ENCODE peak calls at places on chromosomes 6 and 20, in four cellular contexts. U is ascending aorta, A is adipocyte, C is spleen. F is an unnamed sample. For H3K36me3, the result is how much of the 10 kb centered on the place peaks cover.

GRCh38 chr6:149031545-149032317 is 284.9 kb downstream of the UST start:
- DNase-seq in C (no peak), U (peak), A (peak), F (peak)

GRCh38 chr20:45100563-45101245 is at the start of gene KCNS1:
- DNase-seq in U (no peak), A (no peak), C (no peak), F (no peak)

GRCh38 chr20:2820084-2820895 is 4.1 kb downstream of the TMEM239 start:
- DNase-seq in C (no peak), A (peak), U (peak), F (no peak)

GRCh38 chr20:35465976-35466375 is 10.6 kb downstream of the CEP250 start:
- DNase-seq in A (no peak), U (no peak), C (no peak), F (no peak)

GRCh38 chr6:28137458-28138020 is 4.1 kb upstream of the ZKSCAN8 start:
- DNase-seq in U (no peak), C (no peak), A (peak), F (peak)

GRCh38 chr6:80181352-80182081 is 75.0 kb downstream of the BCKDHB start:
- DNase-seq in C (no peak), A (no peak), U (no peak), F (peak)

GRCh38 chr6:75196051-75196743 is 9.7 kb downstream of the COL12A1 start:
- DNase-seq in C (no peak), A (no peak), U (no peak), F (peak)

GRCh38 chr6:97067045-97067444 is 142.5 kb downstream of the KLHL32 start:
- DNase-seq in C (no peak), U (no peak), A (no peak), F (no peak)

GRCh38 chr20:47843886-47844567 is 58.7 kb upstream of the SULF2 start:
- DNase-seq in C (no peak), A (no peak), U (no peak), F (peak)

GRCh38 chr6:83613378-83613777 is 95.5 kb downstream of the SNAP91 start:
- DNase-seq in U (no peak), A (no peak), C (no peak), F (no peak)

GRCh38 chr6:144585217-144585814 is 300.2 kb downstream of the UTRN start:
- DNase-seq in C (no peak), A (peak), U (no peak), F (peak)

GRCh38 chr6:43308101-43308989 is at the start of gene CRIP3:
- DNase-seq in C (peak), U (no peak), A (peak), F (peak)

GRCh38 chr6:43310137-43310536 is 1.5 kb upstream of the CRIP3 start:
- DNase-seq in C (no peak), U (no peak), A (no peak), F (no peak)

GRCh38 chr6:43308990-43309477 is 408 bp upstream of the CRIP3 start:
- DNase-seq in U (no peak), A (no peak), C (no peak), F (no peak)

GRCh38 chr6:43306086-43306485 is 2.5 kb downstream of the CRIP3 start:
- DNase-seq in C (no peak), A (no peak), U (no peak), F (no peak)

GRCh38 chr6:43307451-43308100 is 1.1 kb downstream of the CRIP3 start:
- DNase-seq in C (peak), A (no peak), U (no peak), F (no peak)
- H3K4me3 ChIP-seq in C (peak), A (no peak), U (no peak), F (no peak)

GRCh38 chr20:63714858-63715257 is 7.0 kb downstream of the ZGPAT start:
- DNase-seq in A (no peak), C (no peak), U (no peak), F (no peak)
- H3K36me3 ChIP-seq in A (half or more), C (half or more), U (half or more), F (under half)

GRCh38 chr6:81767163-81768000 is 14.9 kb upstream of the TENT5A start:
- DNase-seq in U (no peak), C (no peak), A (peak), F (no peak)
- H3K4me3 ChIP-seq in U (peak), C (no peak), A (peak), F (no peak)

DNA sequence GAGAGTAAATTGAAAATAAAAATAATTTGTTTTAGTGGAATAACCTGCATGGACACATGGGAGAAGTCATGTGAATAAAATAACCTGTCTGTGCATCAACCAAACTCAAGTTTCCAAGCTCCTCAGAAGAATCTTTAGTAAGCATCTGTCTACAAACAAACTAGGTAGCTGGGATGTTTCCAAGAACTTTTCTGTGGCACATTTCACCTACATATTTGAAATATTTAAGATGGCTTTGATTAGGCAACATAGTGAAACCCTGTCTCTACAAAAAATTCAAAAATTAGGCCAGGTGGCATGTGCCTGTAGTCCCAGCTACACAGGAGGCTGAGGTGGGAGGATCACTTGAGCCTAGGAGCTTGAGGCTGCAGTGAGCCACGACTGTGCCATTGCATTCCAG is 168.2 kb downstream of the DST start:
- DNase-seq in C (no peak), U (no peak), A (no peak), F (no peak)
- H3K36me3 ChIP-seq in C (half or more), U (half or more), A (half or more), F (under half)

DNA sequence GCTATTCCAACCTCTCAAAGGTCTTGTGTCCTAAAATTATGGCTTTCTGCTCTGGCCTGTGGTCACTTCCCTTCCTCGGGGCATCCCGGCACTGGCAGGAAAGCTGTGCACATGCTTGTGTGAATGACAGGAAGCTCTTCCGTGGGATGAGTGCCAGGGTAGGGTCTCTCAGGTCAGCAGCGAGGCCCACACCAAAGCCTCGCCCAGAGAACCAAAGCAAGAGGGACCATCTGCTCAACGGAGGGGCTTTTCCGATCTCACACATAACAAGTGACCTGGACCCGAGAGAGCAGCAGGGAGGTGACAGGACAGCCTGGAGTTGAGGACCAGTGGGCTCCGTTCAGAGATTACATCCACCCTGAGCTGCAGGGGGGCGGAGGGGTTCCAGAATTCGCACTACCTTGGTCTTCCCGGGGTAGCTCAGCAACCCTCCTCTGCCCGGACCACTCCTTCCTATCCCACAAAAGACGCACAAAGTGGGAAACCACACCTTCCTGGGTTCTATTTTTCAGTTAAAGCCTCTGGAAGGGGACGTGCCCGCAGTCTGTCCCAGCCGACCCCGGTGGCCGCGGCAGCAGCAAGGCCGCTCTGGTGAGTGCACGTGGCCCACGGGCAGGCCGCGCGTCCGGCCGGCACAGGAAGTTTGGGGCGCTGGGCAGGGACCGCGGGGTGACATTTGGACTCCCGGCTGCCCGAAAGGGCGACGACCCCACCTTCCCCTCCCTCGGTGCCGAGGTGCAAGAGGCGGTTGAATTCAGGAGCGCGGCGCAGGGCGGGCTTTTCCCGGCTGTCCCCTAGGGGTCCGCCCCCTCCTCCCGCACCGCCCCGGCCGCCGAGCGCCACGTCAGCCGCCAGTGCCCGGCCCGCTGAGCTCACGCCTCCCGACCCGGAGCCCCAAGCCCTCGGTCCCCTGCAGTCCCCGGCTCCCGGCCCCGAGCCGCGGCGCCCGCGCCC is 988 bp downstream of the TXNDC5 start:
- DNase-seq in U (no peak), C (peak), A (peak), F (no peak)
- H3K4me3 ChIP-seq in U (peak), C (peak), A (peak), F (peak)

GRCh38 chr6:151075527-151075926 is 164.2 kb upstream of the AKAP12 start:
- DNase-seq in C (no peak), U (no peak), A (peak), F (peak)

GRCh38 chr6:151078655-151079054 is 161.1 kb upstream of the AKAP12 start:
- DNase-seq in C (no peak), A (no peak), U (no peak), F (no peak)

GRCh38 chr6:151071295-151071694 is 168.5 kb upstream of the AKAP12 start:
- DNase-seq in A (peak), U (peak), C (no peak), F (peak)

GRCh38 chr6:151075005-151075404 is 164.8 kb upstream of the AKAP12 start:
- DNase-seq in U (no peak), A (no peak), C (no peak), F (no peak)

GRCh38 chr6:151075943-151076555 is 163.7 kb upstream of the AKAP12 start:
- DNase-seq in C (no peak), U (no peak), A (no peak), F (peak)
- H3K36me3 ChIP-seq in C (under half), U (under half), A (under half), F (under half)

DNA sequence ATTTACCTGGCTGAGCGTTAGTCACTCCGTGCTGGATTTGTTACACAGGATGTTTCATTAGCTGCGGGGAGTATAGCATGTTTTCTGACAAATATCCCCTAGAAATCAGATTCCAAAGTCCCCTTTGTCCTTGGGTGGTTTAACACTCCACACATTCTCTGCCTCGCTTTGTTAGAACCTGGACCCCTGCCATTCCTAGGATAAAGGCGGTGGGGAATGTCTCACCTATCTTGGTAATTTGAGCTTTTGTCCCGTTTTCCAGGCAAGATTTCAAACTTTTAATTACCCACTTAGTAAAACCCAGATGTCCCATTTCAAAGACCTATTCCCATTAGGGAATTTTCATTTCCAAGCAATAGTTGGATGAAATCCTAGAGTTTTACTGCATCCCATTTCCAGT is 501.0 kb upstream of the MAP3K7 start:
- DNase-seq in C (no peak), U (no peak), A (no peak), F (no peak)
- H3K4me3 ChIP-seq in C (no peak), U (no peak), A (no peak), F (no peak)

GRCh38 chr6:34177181-34177591 is 31.3 kb upstream of the GRM4 start:
- DNase-seq in C (peak), U (no peak), A (no peak), F (no peak)
- H3K36me3 ChIP-seq in C (under half), U (under half), A (under half), F (under half)